ENCODE peak calls at places on chromosomes 7 and 10, in ten cellular contexts. O, L, K, E, B, P, N, M, S and W are unnamed samples.
A peak's percentile ranks its signal among the peaks of the same experiment; 100 is the strongest.

GRCh38 chr10:2839081-2839725 is 228.1 kb upstream of the PFKP start:
- DNase-seq in O (peak; percentile 2), L (no peak), K (no peak), E (no peak), B (no peak), P (peak; percentile 61), N (peak; percentile 51), M (no peak), S (no peak), W (peak; percentile 49)

GRCh38 chr7:106979551-106980357 is 64.8 kb upstream of the PRKAR2B start:
- DNase-seq in O (no peak), L (no peak), K (no peak), E (no peak), B (no peak), P (no peak), N (peak; percentile 25), M (no peak), S (no peak), W (no peak)

GRCh38 chr7:17304926-17305325 is 6.5 kb downstream of the AHR start:
- DNase-seq in O (peak; percentile 92), L (no peak), K (peak; percentile 82), E (no peak), B (no peak), P (no peak), N (peak; percentile 31), M (no peak), S (peak; percentile 77), W (peak; percentile 26)

GRCh38 chr7:55309040-55309991 is 55.8 kb upstream of the LANCL2 start:
- DNase-seq in O (no peak), L (no peak), K (no peak), E (peak; percentile 28), B (no peak), P (peak; percentile 37), N (no peak), M (peak; percentile 29), S (no peak), W (no peak)

GRCh38 chr10:23826399-23826798 is 382.5 kb upstream of the KIAA1217 start:
- DNase-seq in O (peak; percentile 12), L (no peak), K (no peak), E (no peak), B (no peak), P (no peak), N (peak; percentile 22), M (no peak), S (no peak), W (peak; percentile 9)

GRCh38 chr10:101297901-101298451 is 56.0 kb upstream of the BTRC start:
- DNase-seq in O (peak; percentile 70), L (no peak), K (no peak), E (peak; percentile 77), B (no peak), P (peak; percentile 67), N (peak; percentile 77), M (peak; percentile 43), S (peak; percentile 7), W (peak; percentile 82)

GRCh38 chr7:11726251-11727155 is 105.5 kb downstream of the THSD7A start:
- DNase-seq in O (peak; percentile 63), L (no peak), K (peak; percentile 32), E (no peak), B (no peak), P (peak; percentile 44), N (no peak), M (no peak), S (peak; percentile 24), W (no peak)

GRCh38 chr10:101071266-101071884 is 9.6 kb downstream of the KAZALD1 start:
- DNase-seq in O (peak; percentile 21), L (no peak), K (no peak), E (no peak), B (no peak), P (no peak), N (peak; percentile 43), M (no peak), S (no peak), W (no peak)

GRCh38 chr10:131620314-131620713 is 280.5 kb upstream of the PPP2R2D start:
- DNase-seq in O (no peak), L (no peak), K (no peak), E (no peak), B (no peak), P (no peak), N (no peak), M (no peak), S (no peak), W (no peak)

GRCh38 chr7:65910237-65910636 is 37.4 kb downstream of the VKORC1L1 start:
- DNase-seq in O (peak; percentile 39), L (no peak), K (no peak), E (no peak), B (no peak), P (no peak), N (no peak), M (no peak), S (no peak), W (no peak)

GRCh38 chr7:80014507-80014906 is 120.1 kb upstream of the GNAI1 start:
- DNase-seq in O (peak; percentile 92), L (no peak), K (peak; percentile 38), E (no peak), B (no peak), P (no peak), N (no peak), M (no peak), S (peak; percentile 72), W (no peak)

GRCh38 chr7:26292768-26293560 is 1.3 kb downstream of the SNX10 start:
- DNase-seq in O (no peak), L (no peak), K (no peak), E (no peak), B (no peak), P (no peak), N (peak; percentile 44), M (no peak), S (no peak), W (no peak)

GRCh38 chr7:66050990-66051424 is 24.6 kb upstream of the ASL start:
- DNase-seq in O (peak; percentile 94), L (no peak), K (peak; percentile 96), E (no peak), B (no peak), P (no peak), N (peak; percentile 82), M (no peak), S (no peak), W (peak; percentile 81)

GRCh38 chr10:72027498-72027897 is 60.9 kb downstream of the SPOCK2 start:
- DNase-seq in O (peak; percentile 67), L (no peak), K (no peak), E (no peak), B (no peak), P (no peak), N (no peak), M (no peak), S (no peak), W (no peak)

GRCh38 chr7:123749537-123749857 is 694 bp upstream of the WASL start:
- DNase-seq in O (peak; percentile 73), L (no peak), K (no peak), E (no peak), B (peak; percentile 78), P (peak; percentile 54), N (no peak), M (no peak), S (no peak), W (peak; percentile 84)

GRCh38 chr10:37010741-37011140 is 114.7 kb upstream of the ANKRD30A start:
- DNase-seq in O (no peak), L (no peak), K (no peak), E (no peak), B (no peak), P (no peak), N (no peak), M (no peak), S (no peak), W (peak; percentile 10)

GRCh38 chr10:69335063-69335587 is 56.8 kb downstream of the HK1 start:
- DNase-seq in O (peak; percentile 85), L (no peak), K (no peak), E (no peak), B (no peak), P (peak; percentile 76), N (peak; percentile 63), M (no peak), S (peak; percentile 67), W (no peak)

GRCh38 chr10:126227762-126228134 is 160.5 kb downstream of the ADAM12 start:
- DNase-seq in O (peak; percentile 79), L (no peak), K (no peak), E (no peak), B (no peak), P (no peak), N (no peak), M (no peak), S (no peak), W (no peak)

GRCh38 chr7:147809785-147810184 is 780.8 kb upstream of the C7orf33 start:
- DNase-seq in O (no peak), L (no peak), K (no peak), E (no peak), B (no peak), P (no peak), N (no peak), M (no peak), S (no peak), W (no peak)

GRCh38 chr10:70967591-70968588 is 79.5 kb upstream of the PCBD1 start:
- DNase-seq in O (peak; percentile 39), L (no peak), K (no peak), E (no peak), B (no peak), P (no peak), N (no peak), M (no peak), S (no peak), W (no peak)

GRCh38 chr7:2116086-2116810 is 116.5 kb downstream of the MAD1L1 start:
- DNase-seq in O (peak; percentile 63), L (no peak), K (peak; percentile 42), E (no peak), B (no peak), P (peak; percentile 66), N (no peak), M (no peak), S (no peak), W (no peak)

GRCh38 chr7:26284477-26284876 is 7.2 kb upstream of the SNX10 start:
- DNase-seq in O (no peak), L (no peak), K (no peak), E (no peak), B (no peak), P (no peak), N (no peak), M (no peak), S (no peak), W (no peak)

GRCh38 chr7:96827701-96828100 is 118.1 kb upstream of the SEM1 start:
- DNase-seq in O (no peak), L (no peak), K (no peak), E (no peak), B (no peak), P (no peak), N (no peak), M (no peak), S (no peak), W (no peak)

GRCh38 chr10:47379901-47380300 is 4.2 kb downstream of the ZNF488 start:
- DNase-seq in O (no peak), L (no peak), K (no peak), E (no peak), B (no peak), P (no peak), N (no peak), M (no peak), S (no peak), W (no peak)